ENCODE peak calls at places on chromosome 16, in ten cellular contexts. U, Q, O, V, D, J, X, T, B and P are unnamed samples. For H3K27me3, the result is how much of the 10 kb centered on the place peaks cover.

GRCh38 chr16:30660424-30661251 is 2.4 kb downstream of the FBRS start:
- DNase-seq in T (peak), B (no peak), D (no peak), Q (peak), V (peak), O (no peak), U (no peak), J (no peak), X (no peak), P (no peak)

GRCh38 chr16:66927012-66927436 is 1.7 kb upstream of the RRAD start:
- DNase-seq in D (no peak), V (peak), T (no peak), U (peak), O (no peak), X (no peak), J (no peak), B (no peak), Q (no peak), P (peak)

GRCh38 chr16:53094013-53094630 is 39.3 kb downstream of the CHD9 start:
- DNase-seq in Q (peak), V (no peak), U (peak), X (peak), D (no peak), J (peak), B (peak), T (peak), O (no peak), P (peak)

GRCh38 chr16:66342294-66342900 is 24.1 kb upstream of the CDH5 start:
- DNase-seq in T (no peak), B (no peak), U (peak), O (peak), D (no peak), J (no peak), X (peak), Q (peak), V (no peak), P (no peak)

GRCh38 chr16:1299012-1299867 is 10.2 kb upstream of the UBE2I start:
- DNase-seq in T (no peak), X (no peak), U (no peak), B (no peak), D (no peak), O (no peak), V (no peak), J (peak), Q (no peak), P (no peak)

GRCh38 chr16:28237754-28238357 is 26.1 kb upstream of the XPO6 start:
- DNase-seq in T (peak), V (no peak), D (no peak), X (no peak), U (no peak), Q (no peak), O (no peak), B (no peak), J (no peak), P (no peak)

GRCh38 chr16:87240211-87241134 is 76.7 kb downstream of the C16orf95 start:
- DNase-seq in B (no peak), U (peak), D (no peak), O (no peak), T (no peak), V (peak), J (no peak), Q (no peak), X (no peak), P (no peak)

GRCh38 chr16:69465083-69465721 is 40.8 kb downstream of the CYB5B start:
- DNase-seq in T (peak), D (no peak), J (no peak), X (peak), V (peak), U (no peak), B (no peak), O (no peak), Q (no peak), P (peak)

GRCh38 chr16:50474138-50474537 is 74.1 kb upstream of the NKD1 start:
- DNase-seq in X (no peak), J (no peak), Q (no peak), O (no peak), T (no peak), D (no peak), B (no peak), U (no peak), V (no peak), P (no peak)

GRCh38 chr16:30377050-30377811 is 2.6 kb downstream of the MYL11 start:
- DNase-seq in O (peak), V (no peak), B (no peak), D (no peak), J (no peak), X (no peak), T (peak), Q (no peak), U (no peak), P (no peak)

GRCh38 chr16:38941-39892 is 14.2 kb downstream of the POLR3K start:
- DNase-seq in B (no peak), D (no peak), V (no peak), J (no peak), X (no peak), O (no peak), Q (peak), T (peak), U (peak), P (peak)

GRCh38 chr16:28569968-28570752 is 16.4 kb downstream of the SGF29 start:
- DNase-seq in O (no peak), X (no peak), D (no peak), B (no peak), Q (no peak), V (no peak), U (no peak), T (no peak), J (no peak), P (no peak)

GRCh38 chr16:68235105-68235881 is 634 bp downstream of the ESRP2 start:
- DNase-seq in O (peak), D (no peak), T (no peak), V (no peak), Q (no peak), B (peak), X (peak), J (peak), U (peak), P (no peak)

GRCh38 chr16:70706948-70707465 is 21.2 kb upstream of the MTSS2 start:
- DNase-seq in V (peak), D (peak), O (no peak), T (no peak), B (peak), X (no peak), Q (no peak), J (no peak), U (peak), P (no peak)

GRCh38 chr16:11683140-11683539 is 14.9 kb downstream of the SNN start:
- DNase-seq in X (no peak), U (no peak), O (no peak), B (peak), J (no peak), V (no peak), T (no peak), D (no peak), Q (no peak), P (no peak)

GRCh38 chr16:27781195-27781524 is 231.2 kb downstream of the KATNIP start:
- DNase-seq in V (no peak), D (no peak), X (no peak), U (no peak), J (no peak), O (no peak), Q (peak), T (no peak), B (peak), P (no peak)

GRCh38 chr16:17258848-17259713 is 211.7 kb downstream of the XYLT1 start:
- DNase-seq in O (no peak), V (peak), B (no peak), U (no peak), Q (peak), D (no peak), J (no peak), T (peak), X (no peak), P (peak)

GRCh38 chr16:17260271-17260849 is 210.4 kb downstream of the XYLT1 start:
- DNase-seq in Q (no peak), T (no peak), V (no peak), B (no peak), D (no peak), X (no peak), O (no peak), U (no peak), J (no peak), P (no peak)

GRCh38 chr16:17259751-17260270 is 210.9 kb downstream of the XYLT1 start:
- DNase-seq in B (no peak), T (no peak), D (no peak), Q (no peak), J (no peak), V (peak), O (no peak), X (no peak), U (no peak), P (no peak)

GRCh38 chr16:17258077-17258599 is 212.6 kb downstream of the XYLT1 start:
- DNase-seq in J (no peak), O (no peak), V (no peak), Q (no peak), T (no peak), X (no peak), D (no peak), B (no peak), U (no peak), P (no peak)

GRCh38 chr16:17261197-17261858 is 209.4 kb downstream of the XYLT1 start:
- DNase-seq in X (no peak), B (no peak), D (no peak), U (no peak), Q (no peak), T (no peak), J (no peak), O (no peak), V (no peak), P (no peak)
- TF ChIP-seq CTCF in X (no peak), B (no peak), D (no peak), U (no peak), Q (no peak), T (no peak), J (no peak), O (no peak), V (no peak), P (no peak)

DNA sequence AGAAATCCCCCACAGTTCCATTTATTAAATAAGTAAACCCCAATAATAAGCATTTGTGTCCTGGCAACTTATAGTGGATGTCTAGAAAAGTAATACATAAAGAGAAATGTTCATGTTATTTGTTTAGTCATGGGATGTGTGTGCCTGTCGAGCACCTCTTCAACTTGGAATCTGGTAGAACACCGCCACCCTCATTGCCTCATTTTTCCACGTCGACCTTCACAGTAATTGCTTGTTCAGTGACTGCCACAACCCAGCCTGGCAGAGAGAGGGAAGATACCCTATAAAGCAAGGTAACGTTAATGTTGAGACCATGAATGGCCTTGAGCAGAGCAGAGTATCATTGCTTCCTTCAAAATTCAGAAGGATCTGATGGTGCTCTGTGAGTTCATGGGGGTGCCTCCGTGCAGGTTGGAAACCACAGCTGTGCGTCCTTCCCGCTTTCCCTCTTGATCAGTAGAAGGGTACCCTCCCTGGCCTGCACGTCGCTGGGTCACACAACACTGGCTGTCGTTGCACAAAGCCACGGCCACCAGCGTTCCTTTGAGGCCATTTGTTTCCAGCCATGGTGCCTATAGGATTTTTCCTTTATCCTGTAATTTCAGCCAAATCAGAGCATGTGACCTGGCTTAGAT is 3.7 kb upstream of the DNASE1 start:
- DNase-seq in B (peak), U (no peak), D (no peak), J (no peak), V (no peak), O (no peak), Q (peak), X (no peak), T (no peak), P (no peak)
- H3K27me3 ChIP-seq in B (under half), U (under half), D (under half), J (under half), V (under half), O (under half), Q (under half), X (under half), T (under half), P (under half)

DNA sequence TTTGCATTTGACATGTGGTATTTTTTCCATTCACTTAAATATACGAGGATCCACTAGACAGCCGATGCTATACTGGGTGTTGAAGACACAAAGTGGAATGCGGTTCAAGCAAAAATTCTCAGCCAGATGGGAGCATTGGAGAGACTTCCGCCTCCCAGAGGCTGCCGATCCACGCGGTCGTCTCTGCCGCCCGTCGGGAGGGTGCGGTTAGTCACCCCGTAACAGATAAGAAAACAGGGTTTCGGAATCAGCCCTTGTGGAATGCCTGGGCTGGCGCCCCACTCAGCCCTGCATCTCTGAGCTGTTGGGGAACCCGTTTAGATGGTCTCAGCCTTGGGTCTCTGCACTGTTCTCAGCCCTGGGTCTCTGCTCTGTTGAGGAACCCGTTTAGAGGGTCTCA is 7.3 kb downstream of the GSE1 start:
- DNase-seq in D (no peak), J (no peak), U (no peak), V (no peak), B (no peak), Q (no peak), O (no peak), T (no peak), X (no peak), P (no peak)
- H3K4me3 ChIP-seq in D (no peak), J (no peak), U (no peak), V (no peak), B (no peak), Q (no peak), O (no peak), T (no peak), X (no peak), P (no peak)

DNA sequence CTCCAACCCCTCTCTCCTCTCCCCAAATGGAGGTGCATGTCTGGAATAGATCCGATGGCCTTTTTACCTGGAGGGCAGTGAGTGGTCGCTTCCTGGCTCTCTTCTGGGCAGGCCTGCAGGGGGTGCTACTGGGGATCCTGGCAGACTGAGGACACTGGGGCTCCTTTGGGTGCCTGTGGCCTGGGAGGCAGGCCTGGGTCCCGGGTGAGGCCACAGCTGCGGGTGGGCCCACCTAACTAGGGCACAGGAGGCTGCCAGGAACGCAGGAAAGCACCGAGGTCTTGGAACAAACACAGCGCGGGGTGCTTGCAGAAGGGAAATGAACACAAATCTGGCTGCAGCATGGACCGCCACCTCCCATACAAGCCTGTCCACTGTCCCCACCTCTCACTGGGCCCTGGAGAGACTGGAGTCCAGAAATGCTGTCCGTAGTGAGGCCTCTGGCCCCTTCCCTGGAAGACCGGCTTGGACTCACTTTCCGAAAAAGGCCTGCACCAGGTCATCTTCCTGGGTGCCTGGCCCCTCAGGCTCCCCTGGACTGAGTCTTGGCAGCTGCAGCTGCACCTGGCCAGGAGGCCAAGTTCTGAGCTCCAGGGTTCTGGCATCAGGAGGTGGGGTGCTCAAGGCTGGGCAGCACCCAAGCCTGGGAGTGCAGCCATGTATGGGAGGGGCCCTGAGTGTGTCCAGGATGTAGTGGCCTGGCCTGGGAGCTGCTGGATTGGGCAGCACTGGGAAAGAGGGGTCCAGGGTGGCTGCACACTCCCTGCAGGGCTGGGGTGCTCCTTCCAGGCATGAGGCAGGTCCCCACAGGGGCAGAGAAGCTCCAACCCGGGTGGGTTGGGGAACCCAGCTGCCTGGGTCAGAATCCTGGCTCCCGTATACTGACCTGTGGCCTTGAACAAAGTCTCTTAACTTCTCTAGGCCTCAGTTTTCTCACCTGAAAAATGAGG is 195.1 kb downstream of the IRF8 start:
- DNase-seq in V (no peak), T (no peak), O (no peak), U (no peak), D (no peak), X (no peak), Q (peak), J (no peak), B (peak), P (no peak)
- TF ChIP-seq CTCF in V (peak), T (no peak), O (peak), U (no peak), D (no peak), X (peak), Q (no peak), J (no peak), B (no peak), P (peak)

GRCh38 chr16:23188911-23189310 is 6.4 kb downstream of the SCNN1G start:
- DNase-seq in B (no peak), J (no peak), O (no peak), U (no peak), T (no peak), V (no peak), X (no peak), Q (no peak), D (no peak), P (no peak)

GRCh38 chr16:23185661-23186060 is 3.1 kb downstream of the SCNN1G start:
- DNase-seq in O (no peak), T (no peak), J (peak), X (no peak), B (no peak), V (no peak), U (no peak), D (no peak), Q (no peak), P (no peak)

GRCh38 chr16:23183486-23183862 is 929 bp downstream of the SCNN1G start:
- DNase-seq in V (no peak), B (no peak), Q (no peak), O (no peak), T (no peak), D (no peak), U (no peak), X (no peak), J (no peak), P (no peak)

GRCh38 chr16:23187341-23187740 is 4.8 kb downstream of the SCNN1G start:
- DNase-seq in Q (no peak), V (no peak), X (no peak), O (no peak), J (no peak), B (no peak), U (no peak), D (no peak), T (no peak), P (no peak)

DNA sequence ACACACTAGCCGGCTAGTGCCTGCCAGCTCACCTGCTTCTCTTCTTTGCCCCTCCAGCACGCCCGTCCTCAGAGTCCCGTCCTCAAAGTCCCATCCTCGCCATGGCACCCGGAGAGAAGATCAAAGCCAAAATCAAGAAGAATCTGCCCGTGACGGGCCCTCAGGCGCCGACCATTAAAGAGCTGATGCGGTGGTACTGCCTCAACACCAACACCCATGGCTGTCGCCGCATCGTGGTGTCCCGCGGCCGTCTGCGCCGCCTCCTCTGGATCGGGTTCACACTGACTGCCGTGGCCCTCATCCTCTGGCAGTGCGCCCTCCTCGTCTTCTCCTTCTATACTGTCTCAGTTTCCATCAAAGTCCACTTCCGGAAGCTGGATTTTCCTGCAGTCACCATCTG is 3.6 kb downstream of the SCNN1G start:
- DNase-seq in U (no peak), O (no peak), T (no peak), J (no peak), Q (no peak), D (no peak), V (no peak), X (no peak), B (no peak), P (no peak)
- H3K27me3 ChIP-seq in U (under half), O (under half), T (under half), J (under half), Q (under half), D (under half), V (under half), X (half or more), B (under half), P (under half)

GRCh38 chr16:89013111-89013510 is 36.1 kb upstream of the CBFA2T3 start:
- DNase-seq in T (no peak), Q (no peak), J (no peak), D (no peak), O (no peak), B (peak), X (no peak), V (no peak), U (no peak), P (no peak)
- H3K4me3 ChIP-seq in T (no peak), Q (no peak), J (no peak), D (no peak), O (no peak), B (no peak), X (no peak), V (no peak), U (no peak), P (no peak)

GRCh38 chr16:56628486-56629035 is 3.0 kb downstream of the MT1E start:
- DNase-seq in D (no peak), T (no peak), U (no peak), B (no peak), X (no peak), O (no peak), V (no peak), Q (no peak), J (peak), P (no peak)
- TF ChIP-seq CTCF in D (no peak), T (no peak), U (no peak), B (no peak), X (no peak), O (no peak), V (no peak), Q (no peak), J (no peak), P (no peak)

GRCh38 chr16:73262931-73263330 is 215.0 kb upstream of the ZFHX3 start:
- DNase-seq in V (no peak), J (no peak), D (no peak), X (no peak), B (no peak), Q (no peak), O (no peak), T (no peak), U (no peak), P (no peak)

GRCh38 chr16:73268311-73268997 is 220.5 kb upstream of the ZFHX3 start:
- DNase-seq in U (no peak), J (no peak), O (peak), Q (no peak), T (no peak), X (no peak), B (no peak), D (no peak), V (peak), P (no peak)

DNA sequence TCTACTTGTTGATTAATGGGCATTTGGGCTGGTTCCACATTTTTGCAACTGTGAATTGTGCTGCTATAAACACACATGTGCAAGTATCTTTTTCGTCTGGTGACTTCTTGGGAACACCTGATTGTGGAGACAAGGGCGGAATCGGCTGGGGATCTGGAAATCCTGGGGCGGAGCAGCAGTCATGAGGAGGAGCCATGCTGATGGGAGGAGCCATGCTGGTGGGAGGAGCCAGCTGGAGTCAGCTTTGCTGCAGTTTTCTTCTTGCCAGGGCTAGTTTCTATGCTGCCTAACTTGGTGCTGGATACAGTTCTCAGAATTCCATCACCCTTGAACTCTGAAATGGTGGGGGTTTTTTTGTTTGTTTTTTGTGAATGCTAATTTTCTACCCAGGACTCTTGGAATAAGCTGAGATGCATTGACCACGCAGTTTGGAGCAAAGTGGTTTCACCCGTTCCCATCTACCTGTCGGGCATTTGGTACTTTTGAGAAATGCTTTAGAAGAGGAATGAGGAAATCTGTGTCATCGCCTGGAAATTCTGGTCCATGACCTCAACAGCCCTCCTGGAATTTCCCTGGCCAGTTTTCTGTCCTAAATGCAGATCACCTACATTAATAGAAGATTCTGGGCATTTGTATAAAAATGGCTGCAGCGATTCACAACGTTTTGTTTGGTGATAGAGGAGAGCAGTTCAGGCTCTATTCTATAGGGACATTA is 217.4 kb upstream of the ZFHX3 start:
- DNase-seq in B (no peak), V (no peak), O (no peak), X (no peak), U (no peak), Q (no peak), T (no peak), D (no peak), J (peak), P (no peak)
- H3K27me3 ChIP-seq in B (under half), V (under half), O (under half), X (under half), U (under half), Q (under half), T (under half), D (under half), J (under half), P (under half)